ENCODE peak calls at places on chromosomes 16 and 17, in seven cellular contexts. One of them, this sample, is unnamed.
A peak's percentile ranks its signal among the peaks of the same experiment; 100 is the strongest.

GRCh38 chr16:56776562-56776961 is 46.6 kb downstream of the NUP93 start:
- DNase-seq in M059J: no peak
- DNase-seq in fibroblast of pulmonary artery: peak; percentile 73
- DNase-seq in mesendoderm: no peak
- DNase-seq in NCI-H187 treated with DMSO at 0.1 percent for 48 hours: no peak
- DNase-seq in C1 segment of cervical spinal cord: no peak
- DNase-seq in nephron progenitor cell: no peak
- DNase-seq in this sample: peak; percentile 52

GRCh38 chr17:20026960-20027359 is 17.8 kb downstream of the SPECC1 start:
- DNase-seq in M059J: peak; percentile 1
- DNase-seq in fibroblast of pulmonary artery: no peak
- DNase-seq in mesendoderm: no peak
- DNase-seq in NCI-H187 treated with DMSO at 0.1 percent for 48 hours: no peak
- DNase-seq in C1 segment of cervical spinal cord: no peak
- DNase-seq in nephron progenitor cell: no peak
- DNase-seq in this sample: peak; percentile 44

GRCh38 chr17:31134526-31134925 is 39.7 kb downstream of the NF1 start:
- DNase-seq in M059J: no peak
- DNase-seq in fibroblast of pulmonary artery: no peak
- DNase-seq in mesendoderm: no peak
- DNase-seq in NCI-H187 treated with DMSO at 0.1 percent for 48 hours: no peak
- DNase-seq in C1 segment of cervical spinal cord: no peak
- DNase-seq in nephron progenitor cell: no peak
- DNase-seq in this sample: peak; percentile 69

GRCh38 chr17:15371731-15372130 is 30.3 kb upstream of the TEKT3 start:
- DNase-seq in M059J: no peak
- DNase-seq in fibroblast of pulmonary artery: no peak
- DNase-seq in mesendoderm: no peak
- DNase-seq in NCI-H187 treated with DMSO at 0.1 percent for 48 hours: no peak
- DNase-seq in C1 segment of cervical spinal cord: no peak
- DNase-seq in nephron progenitor cell: no peak
- DNase-seq in this sample: no peak

GRCh38 chr17:80821546-80821945 is 170.1 kb upstream of the CHMP6 start:
- DNase-seq in M059J: no peak
- DNase-seq in fibroblast of pulmonary artery: no peak
- DNase-seq in mesendoderm: no peak
- DNase-seq in NCI-H187 treated with DMSO at 0.1 percent for 48 hours: no peak
- DNase-seq in C1 segment of cervical spinal cord: no peak
- DNase-seq in nephron progenitor cell: no peak
- DNase-seq in this sample: no peak

GRCh38 chr16:71353736-71354135 is 4.8 kb upstream of the CALB2 start:
- DNase-seq in M059J: no peak
- DNase-seq in fibroblast of pulmonary artery: no peak
- DNase-seq in mesendoderm: no peak
- DNase-seq in NCI-H187 treated with DMSO at 0.1 percent for 48 hours: no peak
- DNase-seq in C1 segment of cervical spinal cord: no peak
- DNase-seq in nephron progenitor cell: no peak
- DNase-seq in this sample: no peak

GRCh38 chr17:75813081-75814020 is 28.7 kb downstream of the UNK start:
- DNase-seq in M059J: no peak
- DNase-seq in fibroblast of pulmonary artery: no peak
- DNase-seq in mesendoderm: no peak
- DNase-seq in NCI-H187 treated with DMSO at 0.1 percent for 48 hours: no peak
- DNase-seq in C1 segment of cervical spinal cord: no peak
- DNase-seq in nephron progenitor cell: no peak
- DNase-seq in this sample: no peak

GRCh38 chr17:47731396-47731795 is 1.6 kb upstream of the TBX21 start:
- DNase-seq in M059J: no peak
- DNase-seq in fibroblast of pulmonary artery: no peak
- DNase-seq in mesendoderm: no peak
- DNase-seq in NCI-H187 treated with DMSO at 0.1 percent for 48 hours: no peak
- DNase-seq in C1 segment of cervical spinal cord: no peak
- DNase-seq in nephron progenitor cell: no peak
- DNase-seq in this sample: no peak

GRCh38 chr17:74147436-74147835 is 56.0 kb upstream of the RPL38 start:
- DNase-seq in M059J: no peak
- DNase-seq in fibroblast of pulmonary artery: no peak
- DNase-seq in mesendoderm: no peak
- DNase-seq in NCI-H187 treated with DMSO at 0.1 percent for 48 hours: no peak
- DNase-seq in C1 segment of cervical spinal cord: no peak
- DNase-seq in nephron progenitor cell: no peak
- DNase-seq in this sample: no peak

GRCh38 chr16:54632322-54632721 is 298.3 kb upstream of the IRX5 start:
- DNase-seq in M059J: no peak
- DNase-seq in fibroblast of pulmonary artery: no peak
- DNase-seq in mesendoderm: no peak
- DNase-seq in NCI-H187 treated with DMSO at 0.1 percent for 48 hours: no peak
- DNase-seq in C1 segment of cervical spinal cord: no peak
- DNase-seq in nephron progenitor cell: no peak
- DNase-seq in this sample: no peak

GRCh38 chr17:39270923-39271322 is 45.2 kb upstream of the STAC2 start:
- DNase-seq in M059J: peak; percentile 34
- DNase-seq in fibroblast of pulmonary artery: peak; percentile 74
- DNase-seq in mesendoderm: peak; percentile 32
- DNase-seq in NCI-H187 treated with DMSO at 0.1 percent for 48 hours: no peak
- DNase-seq in C1 segment of cervical spinal cord: no peak
- DNase-seq in nephron progenitor cell: no peak
- DNase-seq in this sample: peak; percentile 82

GRCh38 chr17:50478391-50479361 is at the start of gene RSAD1:
- DNase-seq in M059J: peak; percentile 86
- DNase-seq in fibroblast of pulmonary artery: peak; percentile 87
- DNase-seq in mesendoderm: peak; percentile 96
- DNase-seq in NCI-H187 treated with DMSO at 0.1 percent for 48 hours: peak; percentile 53
- DNase-seq in C1 segment of cervical spinal cord: peak; percentile 83
- DNase-seq in nephron progenitor cell: peak; percentile 89
- DNase-seq in this sample: peak; percentile 77

GRCh38 chr16:68452176-68452575 is 3.9 kb upstream of the SMPD3 start:
- DNase-seq in M059J: peak; percentile 33
- DNase-seq in fibroblast of pulmonary artery: no peak
- DNase-seq in mesendoderm: peak; percentile 41
- DNase-seq in NCI-H187 treated with DMSO at 0.1 percent for 48 hours: no peak
- DNase-seq in C1 segment of cervical spinal cord: no peak
- DNase-seq in nephron progenitor cell: no peak
- DNase-seq in this sample: no peak

GRCh38 chr17:14910916-14911315 is 354.2 kb downstream of the PMP22 start:
- DNase-seq in M059J: no peak
- DNase-seq in fibroblast of pulmonary artery: no peak
- DNase-seq in mesendoderm: no peak
- DNase-seq in NCI-H187 treated with DMSO at 0.1 percent for 48 hours: no peak
- DNase-seq in C1 segment of cervical spinal cord: no peak
- DNase-seq in nephron progenitor cell: no peak
- DNase-seq in this sample: no peak

GRCh38 chr17:60944751-60945150 is 267.1 kb downstream of the BCAS3 start:
- DNase-seq in M059J: no peak
- DNase-seq in fibroblast of pulmonary artery: no peak
- DNase-seq in mesendoderm: no peak
- DNase-seq in NCI-H187 treated with DMSO at 0.1 percent for 48 hours: no peak
- DNase-seq in C1 segment of cervical spinal cord: no peak
- DNase-seq in nephron progenitor cell: no peak
- DNase-seq in this sample: no peak

GRCh38 chr17:3669548-3669947 is 936 bp downstream of the EMC6 start:
- DNase-seq in M059J: no peak
- DNase-seq in fibroblast of pulmonary artery: no peak
- DNase-seq in mesendoderm: no peak
- DNase-seq in NCI-H187 treated with DMSO at 0.1 percent for 48 hours: no peak
- DNase-seq in C1 segment of cervical spinal cord: no peak
- DNase-seq in nephron progenitor cell: no peak
- DNase-seq in this sample: no peak

GRCh38 chr17:38428150-38428642 is at the start of gene ARHGAP23:
- DNase-seq in M059J: peak; percentile 79
- DNase-seq in fibroblast of pulmonary artery: peak; percentile 81
- DNase-seq in mesendoderm: peak; percentile 51
- DNase-seq in NCI-H187 treated with DMSO at 0.1 percent for 48 hours: no peak
- DNase-seq in C1 segment of cervical spinal cord: peak; percentile 55
- DNase-seq in nephron progenitor cell: peak; percentile 63
- DNase-seq in this sample: peak; percentile 52

GRCh38 chr17:17321356-17322025 is 18.3 kb downstream of the NT5M start:
- DNase-seq in M059J: no peak
- DNase-seq in fibroblast of pulmonary artery: no peak
- DNase-seq in mesendoderm: no peak
- DNase-seq in NCI-H187 treated with DMSO at 0.1 percent for 48 hours: no peak
- DNase-seq in C1 segment of cervical spinal cord: no peak
- DNase-seq in nephron progenitor cell: no peak
- DNase-seq in this sample: no peak

GRCh38 chr16:12098429-12099310 is 122.1 kb downstream of the SNX29 start:
- DNase-seq in M059J: no peak
- DNase-seq in fibroblast of pulmonary artery: no peak
- DNase-seq in mesendoderm: no peak
- DNase-seq in NCI-H187 treated with DMSO at 0.1 percent for 48 hours: no peak
- DNase-seq in C1 segment of cervical spinal cord: no peak
- DNase-seq in nephron progenitor cell: no peak
- DNase-seq in this sample: no peak

GRCh38 chr17:79616801-79617200 is 6.0 kb upstream of the RBFOX3 start:
- DNase-seq in M059J: no peak
- DNase-seq in fibroblast of pulmonary artery: no peak
- DNase-seq in mesendoderm: no peak
- DNase-seq in NCI-H187 treated with DMSO at 0.1 percent for 48 hours: no peak
- DNase-seq in C1 segment of cervical spinal cord: no peak
- DNase-seq in nephron progenitor cell: no peak
- DNase-seq in this sample: no peak

GRCh38 chr16:84024854-84025253 is 17.7 kb downstream of the SLC38A8 start:
- DNase-seq in M059J: no peak
- DNase-seq in fibroblast of pulmonary artery: peak; percentile 36
- DNase-seq in mesendoderm: no peak
- DNase-seq in NCI-H187 treated with DMSO at 0.1 percent for 48 hours: no peak
- DNase-seq in C1 segment of cervical spinal cord: no peak
- DNase-seq in nephron progenitor cell: no peak
- DNase-seq in this sample: peak; percentile 96

GRCh38 chr17:38554430-38555350 is 51.1 kb downstream of the SRCIN1 start:
- DNase-seq in M059J: peak; percentile 53
- DNase-seq in fibroblast of pulmonary artery: peak; percentile 29
- DNase-seq in mesendoderm: no peak
- DNase-seq in NCI-H187 treated with DMSO at 0.1 percent for 48 hours: no peak
- DNase-seq in C1 segment of cervical spinal cord: no peak
- DNase-seq in nephron progenitor cell: no peak
- DNase-seq in this sample: peak; percentile 39

GRCh38 chr17:67672592-67672991 is 45.1 kb upstream of the NOL11 start:
- DNase-seq in M059J: no peak
- DNase-seq in fibroblast of pulmonary artery: no peak
- DNase-seq in mesendoderm: no peak
- DNase-seq in NCI-H187 treated with DMSO at 0.1 percent for 48 hours: peak; percentile 25
- DNase-seq in C1 segment of cervical spinal cord: no peak
- DNase-seq in nephron progenitor cell: no peak
- DNase-seq in this sample: no peak

GRCh38 chr16:84585886-84586285 is 32.0 kb downstream of the COTL1 start:
- DNase-seq in M059J: no peak
- DNase-seq in fibroblast of pulmonary artery: no peak
- DNase-seq in mesendoderm: peak; percentile 75
- DNase-seq in NCI-H187 treated with DMSO at 0.1 percent for 48 hours: no peak
- DNase-seq in C1 segment of cervical spinal cord: peak; percentile 25
- DNase-seq in nephron progenitor cell: peak; percentile 47
- DNase-seq in this sample: no peak

This sample was measured in fibroblast of mammary gland.